ENCODE peak calls at places on chromosomes 11 and 22, in six cellular contexts. Q is Calu3, C is thoracic aorta, Z is mesothelial cell of epicardium, R is lower leg skin, E is brain microvascular endothelial cell. V is an unnamed sample.

GRCh38 chr22:31628969-31629723 is 32.9 kb downstream of the PISD start:
- DNase-seq in C (no peak), E (no peak), Z (no peak), R (no peak), Q (no peak), V (no peak)

GRCh38 chr11:110141812-110142211 is 48.6 kb downstream of the ZC3H12C start:
- DNase-seq in Z (no peak), R (no peak), E (no peak), Q (no peak), C (no peak), V (no peak)

GRCh38 chr11:69854719-69855118 is 35.5 kb upstream of the FGF3 start:
- DNase-seq in C (no peak), Z (no peak), Q (peak; percentile 33), E (peak; percentile 78), R (no peak), V (no peak)

GRCh38 chr11:37995886-37996285 is 1397.8 kb upstream of the RAG2 start:
- DNase-seq in Q (no peak), R (no peak), E (no peak), C (no peak), Z (no peak), V (no peak)

GRCh38 chr22:44407404-44408226 is 90.4 kb downstream of the RTL6 start:
- DNase-seq in Q (no peak), Z (peak; percentile 8), C (no peak), E (no peak), R (no peak), V (no peak)

GRCh38 chr11:2794419-2794795 is 91.2 kb downstream of the CDKN1C start:
- DNase-seq in E (no peak), R (no peak), Q (no peak), C (no peak), Z (peak; percentile 13), V (no peak)

GRCh38 chr11:34599406-34599901 is 21.4 kb upstream of the EHF start:
- DNase-seq in Z (no peak), R (no peak), Q (peak; percentile 52), E (peak; percentile 76), C (no peak), V (no peak)

GRCh38 chr22:39117585-39118191 is 20.6 kb downstream of the APOBEC3H start:
- DNase-seq in C (no peak), R (no peak), Q (peak; percentile 81), E (peak; percentile 20), Z (no peak), V (no peak)

GRCh38 chr11:1177020-1177770 is 19.4 kb downstream of the MUC5AC start:
- DNase-seq in E (no peak), C (no peak), R (no peak), Z (no peak), Q (no peak), V (no peak)

GRCh38 chr11:116062526-116063171 is 558.4 kb upstream of the CADM1 start:
- DNase-seq in R (no peak), Z (no peak), C (no peak), E (no peak), Q (no peak), V (no peak)

GRCh38 chr22:48968201-48968959 is 859.3 kb downstream of the BRD1 start:
- DNase-seq in E (no peak), Z (peak; percentile 17), R (peak; percentile 6), Q (no peak), C (no peak), V (peak; percentile 30)

GRCh38 chr11:75571625-75572024 is 9.6 kb downstream of the SERPINH1 start:
- DNase-seq in Z (no peak), Q (no peak), R (no peak), C (no peak), E (no peak), V (peak; percentile 69)

GRCh38 chr11:95917188-95918036 is 6.5 kb downstream of the MTMR2 start:
- DNase-seq in Q (no peak), E (peak; percentile 61), C (no peak), Z (no peak), R (no peak), V (no peak)

DNA sequence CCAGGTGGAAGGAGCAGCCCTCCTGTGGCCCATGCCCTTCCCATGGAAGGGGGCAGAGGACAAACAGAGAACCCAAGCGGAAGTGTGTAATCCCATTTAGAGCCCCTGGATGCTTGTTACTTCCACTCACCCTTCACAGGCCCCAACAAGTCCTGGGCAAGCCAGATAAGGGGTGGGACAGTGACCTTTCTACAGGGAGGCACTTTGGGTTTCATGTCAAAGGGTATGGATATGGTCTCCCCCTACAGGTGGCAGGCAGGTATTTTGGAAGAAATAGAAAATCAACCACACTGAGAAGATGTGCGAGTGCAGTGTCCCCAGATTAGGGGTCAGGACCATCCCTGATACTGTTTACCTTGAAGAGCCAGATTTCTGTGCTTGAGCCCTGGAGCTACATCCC is 11.4 kb downstream of the MPEG1 start:
- DNase-seq in E (no peak), R (no peak), Z (no peak), Q (no peak), C (no peak), V (no peak)
- TF ChIP-seq CTCF in E (peak; percentile 30), R (no peak), Z (peak; percentile 36), Q (peak; percentile 62), C (no peak), V (no peak)

GRCh38 chr11:42237701-42238235 is 778.3 kb upstream of the LRRC4C start:
- DNase-seq in E (peak; percentile 72), C (no peak), Q (no peak), Z (no peak), R (no peak), V (no peak)
- TF ChIP-seq CTCF in E (no peak), C (no peak), Q (no peak), Z (no peak), R (no peak), V (no peak)

GRCh38 chr11:61698173-61698965 is 18.2 kb downstream of the DAGLA start:
- DNase-seq in R (no peak), E (no peak), Q (no peak), C (no peak), Z (no peak), V (no peak)

GRCh38 chr11:61695917-61696316 is 15.7 kb downstream of the DAGLA start:
- DNase-seq in E (peak; percentile 75), Q (peak; percentile 92), Z (no peak), R (peak; percentile 78), C (peak; percentile 46), V (peak; percentile 69)

GRCh38 chr11:61697093-61697492 is 16.9 kb downstream of the DAGLA start:
- DNase-seq in R (no peak), Z (no peak), C (no peak), E (no peak), Q (peak; percentile 89), V (no peak)

GRCh38 chr11:61696602-61697001 is 16.4 kb downstream of the DAGLA start:
- DNase-seq in Q (peak; percentile 32), C (no peak), E (no peak), R (no peak), Z (no peak), V (no peak)

DNA sequence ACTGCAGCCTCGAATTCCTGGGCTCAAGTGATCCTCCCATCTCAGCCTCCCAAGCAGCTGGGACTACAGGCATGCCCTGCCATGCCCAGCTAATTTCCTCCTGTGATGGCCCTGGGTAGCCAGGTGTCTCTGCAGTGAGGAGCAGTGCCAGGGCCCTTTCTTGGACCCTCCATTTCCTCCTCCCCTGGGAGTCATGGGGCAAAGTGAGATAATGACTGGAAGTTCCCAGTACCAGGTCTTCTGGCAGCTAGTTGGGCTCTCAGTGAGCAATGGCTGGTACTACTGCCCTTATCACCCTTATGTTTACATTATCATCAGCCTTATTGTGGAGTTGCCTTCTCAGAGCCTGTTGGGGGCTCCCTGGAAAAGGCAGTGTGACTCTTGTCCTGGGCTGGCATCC is 17.6 kb downstream of the DAGLA start:
- DNase-seq in Z (no peak), C (no peak), Q (no peak), E (no peak), R (no peak), V (no peak)
- TF ChIP-seq CTCF in Z (no peak), C (no peak), Q (no peak), E (no peak), R (no peak), V (no peak)

GRCh38 chr11:87092159-87092558 is 54.4 kb downstream of the TMEM135 start:
- DNase-seq in E (no peak), C (no peak), Q (no peak), Z (no peak), R (no peak), V (no peak)

GRCh38 chr11:87092567-87092966 is 54.8 kb downstream of the TMEM135 start:
- DNase-seq in R (no peak), Z (no peak), Q (no peak), E (no peak), C (no peak), V (no peak)

GRCh38 chr11:87101956-87102355 is 64.2 kb downstream of the TMEM135 start:
- DNase-seq in Z (no peak), E (no peak), C (no peak), R (no peak), Q (no peak), V (no peak)

GRCh38 chr11:87097582-87097981 is 59.8 kb downstream of the TMEM135 start:
- DNase-seq in R (no peak), Z (no peak), E (peak; percentile 22), C (no peak), Q (peak; percentile 40), V (no peak)
- TF ChIP-seq CTCF in R (no peak), Z (peak; percentile 34), E (peak; percentile 86), C (peak; percentile 49), Q (peak; percentile 39), V (peak; percentile 34)

V was measured in lung.